ENCODE peak calls at places on chromosomes 7 and 10, in ten cellular contexts. Z is HT-29; Q is T follicular helper cell; T is SW 1271; N is pancreas; L is tibial artery; E is activated naive CD4-positive, alpha-beta T cell treated with anti-CD3 and anti-CD28 coated beads for 36 hours; A is breast epithelium; G is stimulated activated CD4-positive, alpha-beta T cell treated with anti-CD3 and anti-CD28 coated beads, Interleukin-2, amount 100 ng/mL, for 48 hours; J is sciatic nerve. V is an unnamed sample.

GRCh38 chr7:99004216-99004615 is 125.9 kb downstream of the TRRAP start:
- DNase-seq in E (no peak), A (no peak), G (no peak), Q (no peak), L (no peak), T (no peak), N (no peak), Z (no peak), J (no peak), V (no peak)

GRCh38 chr10:61847087-61847486 is 54.4 kb upstream of the ARID5B start:
- DNase-seq in A (no peak), G (no peak), T (no peak), E (no peak), Q (no peak), L (no peak), J (no peak), N (no peak), Z (no peak), V (no peak)

GRCh38 chr7:132398253-132398913 is 177.9 kb downstream of the PLXNA4 start:
- DNase-seq in J (no peak), G (no peak), A (no peak), N (no peak), E (no peak), T (no peak), Z (no peak), L (no peak), Q (no peak), V (no peak)

GRCh38 chr10:69786791-69787190 is 14.9 kb upstream of the COL13A1 start:
- DNase-seq in L (no peak), Q (no peak), Z (peak), N (no peak), A (no peak), E (no peak), G (no peak), J (no peak), T (no peak), V (no peak)

GRCh38 chr7:128444242-128444641 is 11.4 kb upstream of the HILPDA start:
- DNase-seq in G (no peak), Z (no peak), E (no peak), L (no peak), Q (no peak), T (no peak), A (peak), J (no peak), N (no peak), V (no peak)

GRCh38 chr7:51276091-51276605 is 40.5 kb downstream of the COBL start:
- DNase-seq in T (no peak), Z (no peak), A (no peak), J (no peak), L (no peak), Q (no peak), G (no peak), N (no peak), E (no peak), V (no peak)

GRCh38 chr7:111407258-111407657 is 155.0 kb downstream of the IMMP2L start:
- DNase-seq in J (no peak), L (no peak), N (no peak), Z (no peak), T (no peak), E (no peak), A (no peak), G (no peak), Q (no peak), V (no peak)

GRCh38 chr10:13708256-13708990 is 121.7 kb downstream of the PRPF18 start:
- DNase-seq in A (peak), N (no peak), E (no peak), T (no peak), Q (no peak), J (no peak), Z (no peak), G (no peak), L (no peak), V (no peak)

GRCh38 chr10:124200011-124200410 is 106.6 kb upstream of the CHST15 start:
- DNase-seq in L (no peak), T (no peak), Z (no peak), J (no peak), E (no peak), G (no peak), A (no peak), Q (no peak), N (no peak), V (no peak)

GRCh38 chr10:122780391-122780790 is 65.3 kb downstream of the CUZD1 start:
- DNase-seq in J (no peak), N (no peak), T (peak), E (no peak), A (no peak), Q (no peak), Z (no peak), G (no peak), L (no peak), V (no peak)

GRCh38 chr10:78552261-78552811 is 516.4 kb upstream of the ZMIZ1 start:
- DNase-seq in Z (no peak), T (no peak), J (peak), A (no peak), E (no peak), N (no peak), G (no peak), Q (no peak), L (peak), V (no peak)

GRCh38 chr7:121624922-121625321 is 228.8 kb upstream of the FAM3C start:
- DNase-seq in T (no peak), G (no peak), Z (no peak), Q (no peak), E (no peak), L (peak), J (peak), N (peak), A (no peak), V (no peak)

GRCh38 chr7:143973870-143974446 is 19.3 kb downstream of the OR2F1 start:
- DNase-seq in A (no peak), G (no peak), J (no peak), Z (no peak), L (no peak), T (no peak), Q (no peak), E (no peak), N (no peak), V (no peak)

GRCh38 chr10:28449382-28449781 is 83.5 kb upstream of the WAC start:
- DNase-seq in Z (no peak), A (no peak), Q (no peak), E (no peak), L (no peak), T (no peak), N (no peak), J (no peak), G (no peak), V (no peak)

GRCh38 chr7:48094861-48095293 is 5.8 kb downstream of the UPP1 start:
- DNase-seq in A (no peak), J (no peak), Z (no peak), E (no peak), L (no peak), N (no peak), T (no peak), G (no peak), Q (no peak), V (no peak)

GRCh38 chr7:28062197-28062988 is 118.2 kb downstream of the JAZF1 start:
- DNase-seq in J (peak), N (peak), A (no peak), Q (no peak), Z (peak), T (no peak), E (peak), L (peak), G (peak), V (peak)

GRCh38 chr10:113754125-113754524 is 2.6 kb downstream of the PLEKHS1 start:
- DNase-seq in E (no peak), A (no peak), L (no peak), N (no peak), J (no peak), T (no peak), G (no peak), Z (no peak), Q (no peak), V (no peak)

GRCh38 chr10:78851652-78852051 is 217.1 kb upstream of the ZMIZ1 start:
- DNase-seq in J (no peak), T (no peak), N (no peak), L (no peak), Z (no peak), A (no peak), G (no peak), Q (no peak), E (no peak), V (no peak)

GRCh38 chr10:75123088-75123682 is 11.7 kb downstream of the SAMD8 start:
- DNase-seq in G (no peak), L (no peak), Z (no peak), N (no peak), T (no peak), A (no peak), J (no peak), Q (no peak), E (no peak), V (no peak)